ENCODE peak calls at places on chromosomes 7 and 10, in four cellular contexts. H is stimulated activated CD4-positive, alpha-beta T cell treated with anti-CD3 and anti-CD28 coated beads, Interleukin-12 subunit alpha, Interleukin-12 subunit beta, amount 100 ng/mL, for 4 hours; T is KG1; E is NCI-H460. I is an unnamed sample.

GRCh38 chr7:135512135-135512887 is 2.4 kb upstream of the CNOT4 start:
- DNase-seq in H (no peak), T (no peak), E (peak; percentile 87), I (peak; percentile 58)

GRCh38 chr7:111370002-111370401 is 192.3 kb downstream of the IMMP2L start:
- DNase-seq in H (no peak), T (no peak), E (no peak), I (no peak)

GRCh38 chr7:42227523-42227922 is 9.5 kb downstream of the GLI3 start:
- DNase-seq in H (no peak), T (no peak), E (no peak), I (no peak)

GRCh38 chr10:121597504-121598241 is 571 bp downstream of the FGFR2 start:
- DNase-seq in H (no peak), T (no peak), E (no peak), I (no peak)

GRCh38 chr10:11748866-11749265 is 6.7 kb downstream of the ECHDC3 start:
- DNase-seq in H (no peak), T (no peak), E (no peak), I (no peak)

GRCh38 chr10:31011017-31011659 is 20.5 kb downstream of the ZNF438 start:
- DNase-seq in H (no peak), T (peak; percentile 29), E (no peak), I (no peak)

GRCh38 chr7:85185355-85186082 is 1.3 kb downstream of the SEMA3D start:
- DNase-seq in H (no peak), T (no peak), E (no peak), I (no peak)

GRCh38 chr10:119821172-119821571 is 51.5 kb downstream of the MCMBP start:
- DNase-seq in H (no peak), T (no peak), E (no peak), I (no peak)

GRCh38 chr10:103040424-103040823 is 122.3 kb downstream of the CNNM2 start:
- DNase-seq in H (no peak), T (no peak), E (no peak), I (no peak)

GRCh38 chr10:58280485-58280884 is 11.5 kb downstream of the CISD1 start:
- DNase-seq in H (no peak), T (no peak), E (no peak), I (no peak)

GRCh38 chr7:33418251-33418701 is 288.9 kb downstream of the BBS9 start:
- DNase-seq in H (no peak), T (no peak), E (no peak), I (no peak)

GRCh38 chr7:104723001-104723400 is 291.0 kb upstream of the KMT2E start:
- DNase-seq in H (no peak), T (no peak), E (no peak), I (no peak)

GRCh38 chr7:43647314-43647691 is 64.4 kb downstream of the STK17A start:
- DNase-seq in H (no peak), T (no peak), E (no peak), I (no peak)

GRCh38 chr10:14556285-14556956 is 218.3 kb downstream of the FAM107B start:
- DNase-seq in H (no peak), T (no peak), E (no peak), I (no peak)

GRCh38 chr7:29864668-29865067 is 58.4 kb downstream of the WIPF3 start:
- DNase-seq in H (no peak), T (no peak), E (no peak), I (no peak)

GRCh38 chr7:150875791-150876190 is 23.5 kb downstream of the AOC1 start:
- DNase-seq in H (no peak), T (no peak), E (no peak), I (no peak)

GRCh38 chr7:7324698-7325097 is 142.4 kb downstream of the C1GALT1 start:
- DNase-seq in H (no peak), T (no peak), E (no peak), I (no peak)

GRCh38 chr7:128164061-128164954 is 76.8 kb upstream of the LEP start:
- DNase-seq in H (no peak), T (no peak), E (no peak), I (no peak)

GRCh38 chr10:69685802-69686585 is 55.9 kb downstream of the FAM241B start:
- DNase-seq in H (no peak), T (no peak), E (no peak), I (no peak)

GRCh38 chr10:61618388-61618961 is 44.3 kb upstream of the CABCOCO1 start:
- DNase-seq in H (no peak), T (no peak), E (no peak), I (no peak)

GRCh38 chr7:90485734-90486316 is 16.4 kb downstream of the PTTG1IP2 start:
- DNase-seq in H (no peak), T (no peak), E (no peak), I (no peak)

GRCh38 chr10:43000651-43001426 is 76.0 kb upstream of the RET start:
- DNase-seq in H (no peak), T (no peak), E (no peak), I (no peak)

GRCh38 chr7:141366098-141366621 is 185.1 kb upstream of the AGK start:
- DNase-seq in H (no peak), T (no peak), E (no peak), I (no peak)

GRCh38 chr10:93567277-93568104 is 1.0 kb downstream of the FFAR4 start:
- DNase-seq in H (no peak), T (no peak), E (no peak), I (no peak)

GRCh38 chr10:49324711-49325110 is 25.7 kb downstream of the C10orf71 start:
- DNase-seq in H (no peak), T (no peak), E (no peak), I (no peak)

GRCh38 chr10:33487014-33487776 is 152.7 kb upstream of the NRP1 start:
- DNase-seq in H (no peak), T (peak; percentile 57), E (no peak), I (no peak)

GRCh38 chr10:75083972-75084833 is 27.3 kb upstream of the SAMD8 start:
- DNase-seq in H (no peak), T (no peak), E (no peak), I (no peak)

GRCh38 chr7:50714851-50715250 is 67.8 kb downstream of the GRB10 start:
- DNase-seq in H (no peak), T (no peak), E (no peak), I (no peak)

GRCh38 chr10:78524342-78524741 is 490.7 kb downstream of the RPS24 start:
- DNase-seq in H (no peak), T (no peak), E (no peak), I (no peak)

GRCh38 chr7:27901028-27901760 is 161.2 kb downstream of the TAX1BP1 start:
- DNase-seq in H (no peak), T (peak; percentile 49), E (peak; percentile 6), I (peak; percentile 25)

GRCh38 chr7:106059556-106059955 is 52.6 kb downstream of the SYPL1 start:
- DNase-seq in H (no peak), T (no peak), E (no peak), I (no peak)

GRCh38 chr7:151808296-151809155 is 68.4 kb downstream of the PRKAG2 start:
- DNase-seq in H (no peak), T (no peak), E (peak; percentile 91), I (no peak)

GRCh38 chr7:30926323-30926722 is 14.7 kb downstream of the AQP1 start:
- DNase-seq in H (no peak), T (no peak), E (no peak), I (no peak)